ENCODE peak calls at places on chromosomes 7 and 10, in eight cellular contexts. W is body of pancreas, E is suprapubic skin, Y is heart left ventricle, L is ovary, Z is right lobe of liver, D is GM12878, Q is sigmoid colon. B is an unnamed sample.

GRCh38 chr10:33190406-33190805 is 144.1 kb downstream of the NRP1 start:
- DNase-seq in W (no peak), E (no peak), Y (no peak), L (no peak), Z (no peak), D (no peak), Q (no peak), B (no peak)

GRCh38 chr7:94266278-94266677 is 128.4 kb upstream of the COL1A2 start:
- DNase-seq in W (peak; percentile 61), E (no peak), Y (no peak), L (peak; percentile 25), Z (no peak), D (no peak), Q (no peak), B (no peak)

GRCh38 chr10:80289451-80290287 is at the start of gene MAT1A:
- DNase-seq in W (peak; percentile 89), E (no peak), Y (no peak), L (peak; percentile 58), Z (peak; percentile 91), D (no peak), Q (no peak), B (peak; percentile 30)

GRCh38 chr7:20777377-20778062 is 9.2 kb downstream of the SP8 start:
- DNase-seq in W (no peak), E (no peak), Y (peak; percentile 26), L (no peak), Z (no peak), D (no peak), Q (no peak), B (no peak)

GRCh38 chr7:71637578-71637977 is 505.6 kb downstream of the GALNT17 start:
- DNase-seq in W (peak; percentile 7), E (no peak), Y (peak; percentile 40), L (no peak), Z (no peak), D (no peak), Q (no peak), B (no peak)

GRCh38 chr7:140609646-140610045 is 31.0 kb downstream of the DENND2A start:
- DNase-seq in W (no peak), E (no peak), Y (no peak), L (no peak), Z (no peak), D (no peak), Q (no peak), B (no peak)

GRCh38 chr7:88075216-88075615 is 141.2 kb downstream of the ADAM22 start:
- DNase-seq in W (no peak), E (no peak), Y (no peak), L (no peak), Z (no peak), D (no peak), Q (no peak), B (no peak)

GRCh38 chr7:151968357-151968756 is 12.1 kb downstream of the GALNTL5 start:
- DNase-seq in W (no peak), E (peak; percentile 74), Y (no peak), L (no peak), Z (no peak), D (no peak), Q (no peak), B (no peak)

GRCh38 chr10:127048630-127049029 is 143.4 kb downstream of the DOCK1 start:
- DNase-seq in W (no peak), E (no peak), Y (no peak), L (no peak), Z (no peak), D (no peak), Q (no peak), B (no peak)

GRCh38 chr7:46215987-46216567 is 295.0 kb upstream of the IGFBP3 start:
- DNase-seq in W (peak; percentile 89), E (no peak), Y (peak; percentile 56), L (no peak), Z (peak; percentile 79), D (no peak), Q (no peak), B (no peak)

DNA sequence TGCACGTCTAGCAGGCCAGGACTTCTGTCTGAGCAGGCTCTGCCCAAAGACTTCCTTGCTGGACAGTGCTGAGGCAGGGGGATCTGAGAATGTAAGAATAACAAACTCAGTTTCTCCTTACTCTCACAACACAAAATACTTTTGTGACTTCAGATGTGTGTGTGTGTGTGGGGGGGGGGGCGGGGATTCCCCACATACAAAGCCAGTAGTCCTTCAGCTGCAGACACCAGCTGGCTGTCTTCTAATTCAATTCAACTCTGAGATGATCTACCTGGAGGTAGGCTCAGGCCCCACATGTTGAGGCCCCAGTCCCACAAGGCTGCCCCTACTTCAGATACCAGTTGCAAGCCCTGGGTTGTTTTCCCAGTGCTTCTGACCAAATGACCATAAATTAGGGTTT is 4.7 kb upstream of the CXCL12 start:
- DNase-seq in W (no peak), E (no peak), Y (no peak), L (no peak), Z (no peak), D (no peak), Q (no peak), B (no peak)
- TF ChIP-seq CTCF in W (no peak), E (no peak), Y (no peak), L (no peak), Z (no peak), D (no peak), Q (no peak), B (no peak)

DNA sequence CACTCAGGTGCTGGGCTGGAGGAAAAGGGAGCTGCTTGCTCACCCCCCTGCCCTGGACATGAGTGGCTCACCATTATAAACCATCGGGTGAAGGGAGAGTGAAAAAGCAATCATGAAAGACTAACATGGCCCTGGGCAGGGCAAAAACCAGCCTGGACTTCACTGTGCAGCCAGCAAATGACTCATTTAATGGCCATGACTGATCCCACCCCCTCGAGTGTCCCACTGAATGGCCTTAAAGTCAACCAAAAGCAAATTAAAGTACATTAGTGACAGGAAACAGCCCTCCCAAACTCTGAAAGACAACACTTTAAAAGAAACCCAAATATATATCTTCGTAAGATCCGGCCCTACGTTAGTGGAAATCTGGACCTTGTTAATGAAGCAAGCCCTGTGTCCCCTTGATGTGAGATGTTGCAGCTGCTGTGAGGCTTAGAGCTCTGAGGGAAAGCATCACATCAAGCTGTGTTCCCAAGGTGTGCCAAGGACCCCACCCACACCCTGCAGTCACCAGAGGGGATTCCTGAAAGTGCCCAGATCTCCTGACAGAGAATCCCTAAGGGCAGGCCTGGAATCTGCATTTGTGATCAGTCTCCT is 31.2 kb downstream of the ADCYAP1R1 start:
- DNase-seq in W (no peak), E (no peak), Y (no peak), L (no peak), Z (no peak), D (no peak), Q (peak; percentile 76), B (no peak)
- H3K27ac ChIP-seq in W (no peak overlapping the region), E (no peak overlapping the region), Y (no peak overlapping the region), L (no peak overlapping the region), Z (no peak overlapping the region), D (no peak overlapping the region), Q (peak overlapping the region; percentile 31), B (no peak overlapping the region)

GRCh38 chr10:71889388-71889987 is 38.4 kb upstream of the PSAP start:
- DNase-seq in W (no peak), E (no peak), Y (no peak), L (no peak), Z (no peak), D (no peak), Q (no peak), B (no peak)

GRCh38 chr10:71888623-71889387 is 37.8 kb upstream of the PSAP start:
- DNase-seq in W (peak; percentile 83), E (peak; percentile 94), Y (peak; percentile 87), L (peak; percentile 92), Z (peak; percentile 69), D (peak; percentile 78), Q (peak; percentile 96), B (peak; percentile 78)

GRCh38 chr10:71893258-71893815 is 42.3 kb upstream of the PSAP start:
- DNase-seq in W (no peak), E (no peak), Y (no peak), L (no peak), Z (no peak), D (no peak), Q (no peak), B (no peak)

GRCh38 chr10:71893920-71894319 is 42.9 kb upstream of the PSAP start:
- DNase-seq in W (no peak), E (no peak), Y (no peak), L (no peak), Z (no peak), D (no peak), Q (no peak), B (no peak)

DNA sequence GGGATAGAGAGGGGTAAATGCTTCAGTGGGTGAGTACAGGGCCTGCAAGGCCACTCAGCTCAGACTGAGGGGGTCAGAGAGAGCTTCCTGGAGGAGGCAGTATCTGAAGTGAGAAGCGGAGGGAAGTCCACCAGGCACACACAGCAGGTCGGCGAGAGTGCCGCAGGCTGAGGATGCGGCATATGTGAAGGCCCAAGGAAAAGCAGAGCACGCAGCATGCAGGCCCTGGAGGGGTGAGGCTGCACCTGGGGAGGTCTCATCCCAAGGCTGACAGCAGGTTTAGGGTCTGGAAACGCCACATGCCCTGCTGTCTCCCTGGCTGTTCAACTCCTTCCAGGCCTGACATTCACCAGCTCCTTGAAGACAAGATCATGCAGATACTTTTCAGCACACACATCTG is 40.4 kb upstream of the PSAP start:
- DNase-seq in W (no peak), E (no peak), Y (no peak), L (no peak), Z (no peak), D (no peak), Q (no peak), B (no peak)
- TF ChIP-seq POLR2A in W (no peak), E (no peak), Y (no peak), L (no peak), Z (no peak), D (no peak), Q (no peak), B (no peak)

DNA sequence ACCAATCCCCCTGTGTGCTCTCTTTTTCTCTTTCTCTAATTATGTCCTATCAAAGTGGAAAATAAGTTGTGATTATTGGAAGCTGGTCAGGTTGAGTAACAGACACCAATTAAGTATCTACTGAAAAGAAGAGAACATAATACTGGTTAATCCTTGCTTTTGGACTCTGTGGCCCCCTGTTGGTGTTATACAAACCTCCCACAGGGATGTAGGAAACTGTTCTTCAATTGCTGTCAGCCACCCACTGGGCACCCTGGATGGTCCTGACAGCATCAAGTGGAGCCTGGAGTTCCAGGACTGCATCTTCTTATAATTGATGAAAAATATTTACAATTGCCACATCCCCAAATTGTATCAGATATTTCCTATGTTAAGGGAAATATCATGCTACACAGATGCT is 939.7 kb downstream of the KCNMA1 start:
- DNase-seq in W (no peak), E (no peak), Y (no peak), L (no peak), Z (no peak), D (no peak), Q (no peak), B (no peak)
- TF ChIP-seq CTCF in W (no peak), E (no peak), Y (no peak), L (no peak), Z (no peak), D (no peak), Q (no peak), B (no peak)

GRCh38 chr10:61986357-61986756 is 84.9 kb downstream of the ARID5B start:
- DNase-seq in W (no peak), E (no peak), Y (no peak), L (no peak), Z (no peak), D (no peak), Q (no peak), B (no peak)
- H3K27ac ChIP-seq in W (no peak overlapping the region), E (no peak overlapping the region), Y (no peak overlapping the region), L (no peak overlapping the region), Z (no peak overlapping the region), D (peak overlapping the region; percentile 98), Q (peak overlapping the region; percentile 81), B (peak overlapping the region; percentile 63)

GRCh38 chr7:127585044-127585953 is at the start of gene GCC1:
- DNase-seq in W (peak; percentile 89), E (peak; percentile 95), Y (peak; percentile 93), L (peak; percentile 92), Z (peak; percentile 94), D (peak; percentile 52), Q (peak; percentile 96), B (peak; percentile 95)
- TF ChIP-seq POLR2A in W (peak; percentile 89), E (no peak), Y (peak; percentile 95), L (peak; percentile 88), Z (peak; percentile 85), D (peak; percentile 95), Q (peak; percentile 81), B (peak; percentile 92)